ENCODE peak calls at places on chromosome X, in nine cellular contexts. S is AG04450, A is cardiac muscle cell, I is heart right ventricle, U is fibroblast of pulmonary artery, Q is neural progenitor cell, W is lower leg skin, Y is Peyer's patch, M is GM12878. D is an unnamed sample.

GRCh38 chrX:73830489-73831414 is 267.8 kb downstream of the CHIC1 start:
- DNase-seq in M (no peak), A (no peak), I (no peak), U (no peak), Q (no peak), S (no peak), Y (no peak), W (no peak), D (no peak)

GRCh38 chrX:78658851-78659744 is at the start of gene RTL3:
- DNase-seq in I (no peak), Q (no peak), A (peak), M (no peak), Y (no peak), S (no peak), W (no peak), U (peak), D (no peak)

GRCh38 chrX:76253432-76253831 is 80.6 kb downstream of the PBDC1 start:
- DNase-seq in A (peak), Y (peak), S (peak), U (peak), M (peak), W (no peak), Q (peak), I (peak), D (peak)

GRCh38 chrX:45769919-45770582 is 569.4 kb upstream of the DIPK2B start:
- DNase-seq in I (peak), Y (peak), S (peak), Q (peak), M (peak), A (peak), U (peak), W (peak), D (peak)

GRCh38 chrX:6227445-6227820 is 1.2 kb downstream of the NLGN4X start:
- DNase-seq in Y (no peak), M (no peak), Q (peak), I (no peak), S (no peak), A (no peak), W (no peak), U (no peak), D (no peak)

GRCh38 chrX:43481601-43482000 is 174.5 kb upstream of the MAOA start:
- DNase-seq in A (no peak), M (no peak), S (no peak), W (no peak), Q (peak), U (no peak), I (no peak), Y (no peak), D (no peak)

GRCh38 chrX:115650916-115651315 is 89.9 kb downstream of the PLS3 start:
- DNase-seq in S (no peak), A (peak), Y (no peak), I (peak), Q (peak), U (peak), M (peak), W (no peak), D (peak)

GRCh38 chrX:122113376-122113775 is 1066.0 kb downstream of the GLUD2 start:
- DNase-seq in A (no peak), I (no peak), S (no peak), W (peak), Y (no peak), Q (no peak), U (no peak), M (no peak), D (no peak)

GRCh38 chrX:54808109-54808604 is 612 bp downstream of the MAGED2 start:
- DNase-seq in Y (peak), U (no peak), W (peak), M (no peak), A (peak), S (peak), Q (peak), I (peak), D (peak)

GRCh38 chrX:130190801-130191200 is 19.0 kb downstream of the RAB33A start:
- DNase-seq in S (no peak), A (no peak), I (no peak), Y (no peak), M (no peak), W (peak), U (no peak), Q (no peak), D (no peak)

GRCh38 chrX:154458116-154458953 is at the start of gene PLXNA3:
- DNase-seq in M (no peak), Y (peak), S (no peak), A (peak), Q (peak), I (peak), U (no peak), W (no peak), D (peak)

GRCh38 chrX:109934935-109935334 is 68.0 kb upstream of the TMEM164 start:
- DNase-seq in A (peak), W (no peak), M (no peak), U (peak), Y (no peak), S (no peak), I (no peak), Q (no peak), D (no peak)

GRCh38 chrX:64975491-64975890 is 759 bp downstream of the ZC4H2 start:
- DNase-seq in W (no peak), U (peak), M (no peak), Q (peak), A (peak), I (peak), S (no peak), Y (peak), D (peak)

GRCh38 chrX:79413009-79413408 is 45.9 kb upstream of the ITM2A start:
- DNase-seq in I (no peak), Y (no peak), Q (peak), S (no peak), M (no peak), A (peak), U (peak), W (no peak), D (no peak)

GRCh38 chrX:136953867-136954787 is 73.6 kb upstream of the RBMX start:
- DNase-seq in U (peak), Q (peak), Y (peak), M (peak), I (peak), W (no peak), A (peak), S (no peak), D (peak)

GRCh38 chrX:150032742-150033141 is 94.5 kb upstream of the EOLA2 start:
- DNase-seq in Q (peak), Y (no peak), M (no peak), U (peak), A (peak), I (no peak), S (no peak), W (no peak), D (no peak)

GRCh38 chrX:65690057-65690855 is 22.8 kb downstream of the MSN start:
- DNase-seq in A (peak), I (no peak), Y (no peak), Q (no peak), S (no peak), U (peak), M (no peak), W (no peak), D (no peak)

GRCh38 chrX:149286940-149287349 is 218.2 kb downstream of the IDS start:
- DNase-seq in M (peak), S (peak), U (peak), Q (peak), I (peak), A (peak), Y (peak), W (no peak), D (peak)

GRCh38 chrX:20412871-20413486 is 146.3 kb upstream of the RPS6KA3 start:
- DNase-seq in A (no peak), Q (no peak), Y (peak), U (no peak), S (no peak), M (no peak), W (no peak), I (peak), D (peak)

GRCh38 chrX:99242001-99242400 is 1168.1 kb downstream of the PCDH19 start:
- DNase-seq in S (no peak), Y (no peak), U (no peak), W (peak), Q (peak), M (no peak), A (no peak), I (no peak), D (no peak)
- TF ChIP-seq CTCF in S (no peak), Y (no peak), U (no peak), W (no peak), Q (peak), M (no peak), A (no peak), I (no peak), D (no peak)

GRCh38 chrX:2501246-2502102 is 698 bp upstream of the DHRSX start:
- DNase-seq in Q (no peak), Y (no peak), A (no peak), S (no peak), I (no peak), U (no peak), W (peak), M (no peak), D (no peak)
- H3K4me3 ChIP-seq in Q (peak), Y (peak), A (peak), S (peak), I (peak), U (peak), W (no peak), M (no peak), D (peak)

DNA sequence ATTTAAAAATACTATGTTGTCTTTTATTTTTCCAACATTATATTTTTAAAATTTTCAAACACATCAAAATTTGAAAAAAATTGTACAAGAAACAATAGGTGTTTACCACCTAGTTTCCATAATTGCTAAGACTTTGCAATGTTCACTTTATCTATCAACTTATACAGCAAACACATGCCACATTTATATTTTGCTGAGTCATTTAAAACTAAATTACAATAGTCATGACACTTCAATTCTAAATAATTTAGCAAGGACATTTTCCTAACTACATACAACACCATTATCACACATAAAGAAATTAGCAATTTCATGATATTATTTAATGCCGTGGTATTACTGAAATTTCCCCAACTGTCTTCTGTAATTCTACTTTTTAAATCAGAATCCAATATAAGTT is 600.4 kb upstream of the CPXCR1 start:
- DNase-seq in S (no peak), A (no peak), I (no peak), U (no peak), M (no peak), Q (no peak), Y (no peak), W (no peak), D (no peak)
- TF ChIP-seq CTCF in S (no peak), A (no peak), I (no peak), U (no peak), M (no peak), Q (no peak), Y (no peak), W (no peak), D (no peak)

DNA sequence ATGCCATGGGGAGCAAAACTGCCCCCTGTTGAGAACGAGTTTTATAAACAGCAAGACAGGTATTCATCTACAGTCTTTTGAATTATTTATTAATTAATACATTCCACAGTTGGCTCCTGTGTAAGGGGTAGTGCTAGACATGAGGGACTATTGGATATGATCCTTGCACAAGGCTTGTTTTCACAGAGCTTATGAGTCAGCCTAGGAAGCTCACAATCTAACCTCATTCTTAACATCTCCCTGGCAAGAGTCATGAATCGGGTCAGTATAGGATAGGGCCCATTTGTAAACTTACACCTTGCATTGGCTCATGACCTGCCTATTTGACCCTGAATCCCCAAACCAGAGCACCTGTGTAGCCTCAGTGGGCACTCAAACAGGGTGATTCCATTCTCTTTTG is 209.1 kb upstream of the HCCS start:
- DNase-seq in Y (no peak), A (peak), Q (no peak), U (peak), M (no peak), W (no peak), I (no peak), S (no peak), D (no peak)
- H3K4me3 ChIP-seq in Y (no peak), A (no peak), Q (no peak), U (no peak), M (no peak), W (no peak), I (no peak), S (no peak), D (no peak)

GRCh38 chrX:112147206-112147605 is 64.6 kb upstream of the TRPC5 start:
- DNase-seq in Y (no peak), M (no peak), Q (peak), A (no peak), U (peak), S (no peak), I (no peak), W (no peak), D (no peak)
- TF ChIP-seq CTCF in Y (peak), M (peak), Q (peak), A (peak), U (peak), S (peak), I (no peak), W (no peak), D (peak)

GRCh38 chrX:69505772-69506616 is 1.9 kb downstream of the NALF2 start:
- DNase-seq in M (no peak), Q (peak), Y (no peak), I (no peak), U (no peak), A (no peak), S (no peak), W (peak), D (no peak)
- H3K4me3 ChIP-seq in M (no peak), Q (peak), Y (no peak), I (peak), U (no peak), A (no peak), S (no peak), W (no peak), D (no peak)

DNA sequence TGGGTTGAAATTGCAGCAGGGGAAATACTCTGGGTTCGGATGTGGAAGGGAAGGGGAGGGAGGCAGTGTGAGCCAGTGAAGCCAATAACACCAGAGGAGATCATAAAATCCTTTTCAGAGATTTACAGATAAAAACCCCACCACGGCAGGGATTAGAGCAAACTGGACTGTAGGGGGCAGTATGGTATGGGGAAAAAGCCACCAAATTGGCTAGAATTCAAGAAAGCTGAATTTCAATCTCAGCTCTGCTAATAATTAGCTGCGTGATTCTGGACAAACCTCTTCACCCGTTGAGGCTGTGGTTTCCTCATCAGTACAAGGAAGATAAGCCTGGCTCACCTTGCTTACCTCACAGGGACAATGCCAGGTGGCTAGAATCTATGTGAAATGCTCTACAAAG is 108.1 kb downstream of the ATG4A start:
- DNase-seq in I (no peak), A (peak), W (no peak), U (peak), S (no peak), M (no peak), Y (no peak), Q (peak), D (no peak)
- TF ChIP-seq CTCF in I (peak), A (peak), W (no peak), U (peak), S (peak), M (peak), Y (peak), Q (peak), D (peak)

GRCh38 chrX:47584714-47585113 is 2.5 kb downstream of the TIMP1 start:
- DNase-seq in W (no peak), I (no peak), S (no peak), M (no peak), Q (no peak), A (no peak), U (peak), Y (no peak), D (no peak)
- H3K4me3 ChIP-seq in W (no peak), I (no peak), S (peak), M (no peak), Q (no peak), A (no peak), U (peak), Y (no peak), D (no peak)

D was measured in transverse colon.